ENCODE peak calls at places on chromosome 6, in ten cellular contexts. I is IMR-90, W is HCT116, U is A549, Q is upper lobe of left lung, Z is spleen, O is stomach, J is right lobe of liver, V is uterus, M is ovary. N is an unnamed sample. For H3K4me1, the result is how much of the 10 kb centered on the place peaks cover.

GRCh38 chr6:43634702-43635303 is 837 bp upstream of the MAD2L1BP start:
- DNase-seq in I (no peak), W (no peak), U (no peak), Q (no peak), Z (no peak), O (no peak), J (no peak), V (no peak), M (no peak), N (no peak)

GRCh38 chr6:56235245-56235644 is 12.1 kb downstream of the COL21A1 start:
- DNase-seq in I (peak), W (no peak), U (no peak), Q (no peak), Z (no peak), O (no peak), J (no peak), V (no peak), M (no peak), N (no peak)

GRCh38 chr6:133888931-133889556 is at the start of gene TCF21:
- DNase-seq in I (peak), W (no peak), U (no peak), Q (no peak), Z (no peak), O (peak), J (no peak), V (peak), M (peak), N (no peak)

GRCh38 chr6:82741996-82742385 is 323.6 kb downstream of the UBE3D start:
- DNase-seq in I (no peak), W (no peak), U (no peak), Q (no peak), Z (no peak), O (no peak), J (no peak), V (no peak), M (no peak), N (no peak)

GRCh38 chr6:116005508-116005855 is 55.2 kb downstream of the FRK start:
- DNase-seq in I (no peak), W (no peak), U (no peak), Q (no peak), Z (no peak), O (no peak), J (no peak), V (no peak), M (no peak), N (no peak)

GRCh38 chr6:2222275-2222842 is 23.0 kb downstream of the GMDS start:
- DNase-seq in I (no peak), W (no peak), U (no peak), Q (no peak), Z (no peak), O (no peak), J (no peak), V (no peak), M (no peak), N (no peak)

GRCh38 chr6:150006961-150007464 is 18.3 kb downstream of the RAET1L start:
- DNase-seq in I (peak), W (no peak), U (peak), Q (no peak), Z (peak), O (no peak), J (no peak), V (no peak), M (peak), N (no peak)

GRCh38 chr6:88165087-88165876 is 865 bp downstream of the CNR1 start:
- DNase-seq in I (no peak), W (no peak), U (no peak), Q (no peak), Z (no peak), O (no peak), J (no peak), V (no peak), M (no peak), N (no peak)

GRCh38 chr6:161048636-161049035 is 57.1 kb downstream of the MAP3K4 start:
- DNase-seq in I (peak), W (no peak), U (no peak), Q (no peak), Z (no peak), O (no peak), J (no peak), V (no peak), M (no peak), N (no peak)

GRCh38 chr6:79302341-79302740 is 67.9 kb upstream of the HMGN3 start:
- DNase-seq in I (no peak), W (peak), U (no peak), Q (no peak), Z (no peak), O (no peak), J (no peak), V (no peak), M (no peak), N (no peak)

GRCh38 chr6:38997128-38997761 is 51.3 kb upstream of the GLP1R start:
- DNase-seq in I (peak), W (no peak), U (peak), Q (no peak), Z (no peak), O (peak), J (no peak), V (no peak), M (no peak), N (no peak)

GRCh38 chr6:43096451-43097097 is 20.5 kb downstream of the PTK7 start:
- DNase-seq in I (peak), W (no peak), U (no peak), Q (peak), Z (peak), O (peak), J (no peak), V (peak), M (no peak), N (no peak)

GRCh38 chr6:169539176-169539897 is 162.5 kb downstream of the WDR27 start:
- DNase-seq in I (peak), W (no peak), U (no peak), Q (no peak), Z (no peak), O (no peak), J (no peak), V (no peak), M (no peak), N (no peak)

GRCh38 chr6:12592634-12593033 is 123.9 kb upstream of the PHACTR1 start:
- DNase-seq in I (no peak), W (no peak), U (peak), Q (no peak), Z (no peak), O (no peak), J (no peak), V (no peak), M (no peak), N (no peak)

GRCh38 chr6:112457891-112458290 is 110.8 kb downstream of the RFPL4B start:
- DNase-seq in I (no peak), W (no peak), U (no peak), Q (no peak), Z (no peak), O (no peak), J (no peak), V (no peak), M (no peak), N (no peak)

GRCh38 chr6:152118678-152119077 is 311.2 kb downstream of the ESR1 start:
- DNase-seq in I (no peak), W (no peak), U (peak), Q (no peak), Z (no peak), O (no peak), J (no peak), V (no peak), M (no peak), N (no peak)

GRCh38 chr6:133206942-133207341 is 34.2 kb upstream of the EYA4 start:
- DNase-seq in I (no peak), W (no peak), U (no peak), Q (no peak), Z (no peak), O (no peak), J (no peak), V (no peak), M (no peak), N (peak)

GRCh38 chr6:98179606-98180005 is 654.8 kb upstream of the POU3F2 start:
- DNase-seq in I (no peak), W (no peak), U (no peak), Q (peak), Z (no peak), O (no peak), J (no peak), V (no peak), M (no peak), N (no peak)

GRCh38 chr6:16812993-16813392 is 51.7 kb upstream of the ATXN1 start:
- DNase-seq in I (no peak), W (no peak), U (no peak), Q (no peak), Z (no peak), O (no peak), J (no peak), V (no peak), M (no peak), N (no peak)

GRCh38 chr6:49787176-49787575 is at the start of gene PGK2:
- DNase-seq in I (no peak), W (peak), U (peak), Q (no peak), Z (no peak), O (no peak), J (no peak), V (no peak), M (no peak), N (no peak)

GRCh38 chr6:149895702-149896310 is 2.1 kb downstream of the RAET1E start:
- DNase-seq in I (peak), W (peak), U (peak), Q (no peak), Z (peak), O (no peak), J (no peak), V (no peak), M (peak), N (peak)

GRCh38 chr6:164069352-164070022 is 655.0 kb downstream of the QKI start:
- DNase-seq in I (no peak), W (no peak), U (no peak), Q (peak), Z (no peak), O (no peak), J (no peak), V (no peak), M (peak), N (peak)

GRCh38 chr6:5004373-5005037 is 668 bp upstream of the RPP40 start:
- DNase-seq in I (no peak), W (no peak), U (no peak), Q (no peak), Z (no peak), O (no peak), J (no peak), V (no peak), M (no peak), N (no peak)

GRCh38 chr6:94636780-94637385 is 940.5 kb upstream of the MANEA start:
- DNase-seq in I (peak), W (peak), U (peak), Q (no peak), Z (no peak), O (no peak), J (no peak), V (no peak), M (no peak), N (no peak)

GRCh38 chr6:147078106-147078505 is 126.1 kb upstream of the STXBP5 start:
- DNase-seq in I (no peak), W (no peak), U (no peak), Q (no peak), Z (no peak), O (peak), J (no peak), V (no peak), M (no peak), N (no peak)

GRCh38 chr6:5672581-5673011 is 334.1 kb downstream of the NRN1 start:
- DNase-seq in I (peak), W (no peak), U (peak), Q (no peak), Z (no peak), O (no peak), J (no peak), V (peak), M (peak), N (peak)

GRCh38 chr6:13863699-13864155 is 49.4 kb upstream of the MCUR1 start:
- DNase-seq in I (no peak), W (no peak), U (no peak), Q (no peak), Z (no peak), O (no peak), J (no peak), V (no peak), M (no peak), N (no peak)

GRCh38 chr6:91097316-91097878 is 510.5 kb upstream of the MAP3K7 start:
- DNase-seq in I (no peak), W (no peak), U (no peak), Q (no peak), Z (no peak), O (no peak), J (no peak), V (peak), M (peak), N (no peak)

GRCh38 chr6:130708338-130708737 is 118.9 kb upstream of the SMLR1 start:
- DNase-seq in I (peak), W (no peak), U (peak), Q (no peak), Z (no peak), O (no peak), J (no peak), V (no peak), M (no peak), N (no peak)

GRCh38 chr6:144820270-144820669 is 535.1 kb downstream of the UTRN start:
- DNase-seq in I (peak), W (peak), U (no peak), Q (no peak), Z (no peak), O (no peak), J (no peak), V (no peak), M (no peak), N (no peak)

GRCh38 chr6:63493557-63493956 is 78.7 kb upstream of the LOC128125822 start:
- DNase-seq in I (no peak), W (peak), U (peak), Q (no peak), Z (no peak), O (no peak), J (no peak), V (no peak), M (no peak), N (no peak)

GRCh38 chr6:25414168-25414567 is 135.0 kb downstream of the CARMIL1 start:
- DNase-seq in I (no peak), W (no peak), U (no peak), Q (no peak), Z (no peak), O (no peak), J (no peak), V (no peak), M (no peak), N (no peak)

GRCh38 chr6:6915219-6915618 is 192.5 kb upstream of the RREB1 start:
- DNase-seq in I (no peak), W (no peak), U (peak), Q (no peak), Z (no peak), O (no peak), J (no peak), V (no peak), M (no peak), N (no peak)
- TF ChIP-seq CTCF in I (no peak), W (peak), U (no peak), Q (no peak), Z (no peak), O (no peak), J (no peak), V (no peak), M (no peak), N (no peak)

DNA sequence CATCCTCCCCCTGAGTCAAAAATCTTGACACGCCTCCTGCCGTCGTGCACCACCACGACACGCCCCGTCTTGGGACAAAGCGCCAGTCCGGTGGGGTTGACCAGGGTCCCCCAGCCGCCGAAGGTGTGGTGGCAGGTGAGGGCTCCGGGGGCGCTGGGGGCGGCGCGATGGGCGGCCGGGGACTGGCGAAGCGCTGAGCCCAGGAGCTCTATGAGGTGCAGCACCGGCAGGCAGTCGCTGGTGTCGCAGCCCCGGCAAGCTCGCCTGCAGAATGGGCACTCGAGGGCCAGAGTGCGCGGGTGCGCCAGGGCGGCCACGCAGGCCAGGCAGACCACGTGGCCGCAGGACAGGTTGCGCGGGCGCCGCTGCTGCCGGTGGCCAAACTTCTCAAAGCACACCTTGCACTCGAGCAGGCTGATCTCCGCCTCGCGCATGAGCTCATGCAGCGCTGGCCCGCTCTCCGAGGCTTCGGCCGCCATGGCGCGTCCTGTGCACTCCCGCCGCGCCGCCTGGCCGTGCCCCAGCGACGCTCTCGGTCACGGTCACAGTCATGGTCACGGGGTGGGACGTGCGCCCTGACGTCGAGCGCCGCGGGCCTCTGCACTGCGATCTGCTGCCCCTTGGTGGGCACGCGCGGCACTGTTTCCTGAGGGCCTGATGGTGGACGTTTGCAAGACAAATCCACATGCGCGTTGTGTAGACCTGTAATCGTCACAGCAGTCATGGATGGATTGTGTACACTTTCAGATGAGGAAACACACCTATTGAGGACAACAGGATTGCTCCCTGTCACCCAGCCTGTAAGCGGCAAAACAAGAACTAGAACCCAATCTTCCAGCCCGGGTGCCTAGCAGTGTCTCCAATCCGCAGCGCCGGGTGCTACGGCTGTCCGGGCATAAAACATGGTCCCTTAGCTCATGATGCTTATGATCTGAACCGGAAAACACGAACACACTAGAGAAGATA is at the start of gene NHLRC1:
- DNase-seq in I (peak), W (no peak), U (peak), Q (peak), Z (peak), O (peak), J (peak), V (peak), M (peak), N (peak)
- TF ChIP-seq POLR2A in I (no peak), W (no peak), U (peak), Q (no peak), Z (no peak), O (no peak), J (peak), V (peak), M (peak), N (peak)

GRCh38 chr6:157095569-157095968 is 227.8 kb downstream of the TMEM242 start:
- DNase-seq in I (no peak), W (no peak), U (no peak), Q (no peak), Z (no peak), O (no peak), J (no peak), V (no peak), M (no peak), N (no peak)
- H3K4me1 ChIP-seq in I (under half), W (under half), U (under half), Q (under half), Z (under half), O (half or more), J (under half), V (under half), M (under half), N (under half)

DNA sequence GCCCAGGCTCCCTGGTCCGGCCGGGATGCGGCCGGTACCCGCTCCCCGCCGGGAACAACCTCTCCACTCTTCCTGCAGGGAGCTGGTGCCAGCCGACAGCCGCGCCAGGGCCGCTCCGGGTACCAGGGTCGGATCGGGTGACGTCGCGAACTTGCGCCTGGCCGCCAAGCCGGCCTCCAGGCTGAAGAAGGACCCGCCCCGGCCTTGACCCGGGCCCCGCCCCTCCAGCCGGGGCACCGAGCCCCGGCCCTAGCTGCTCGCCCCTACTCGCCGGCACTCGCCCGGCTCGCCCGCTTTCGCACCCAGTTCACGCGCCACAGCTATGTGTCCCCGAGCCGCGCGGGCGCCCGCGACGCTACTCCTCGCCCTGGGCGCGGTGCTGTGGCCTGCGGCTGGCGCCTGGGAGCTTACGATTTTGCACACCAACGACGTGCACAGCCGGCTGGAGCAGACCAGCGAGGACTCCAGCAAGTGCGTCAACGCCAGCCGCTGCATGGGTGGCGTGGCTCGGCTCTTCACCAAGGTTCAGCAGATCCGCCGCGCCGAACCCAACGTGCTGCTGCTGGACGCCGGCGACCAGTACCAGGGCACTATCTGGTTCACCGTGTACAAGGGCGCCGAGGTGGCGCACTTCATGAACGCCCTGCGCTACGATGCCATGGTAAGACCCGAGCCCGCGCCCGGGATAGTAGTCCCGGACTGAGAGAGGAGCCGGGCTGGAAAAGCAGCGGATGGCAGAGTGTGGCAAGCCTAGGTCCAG is at the start of gene NT5E:
- DNase-seq in I (peak), W (no peak), U (peak), Q (peak), Z (peak), O (peak), J (peak), V (peak), M (peak), N (peak)
- TF ChIP-seq CTCF in I (no peak), W (no peak), U (no peak), Q (no peak), Z (no peak), O (no peak), J (no peak), V (peak), M (no peak), N (no peak)

DNA sequence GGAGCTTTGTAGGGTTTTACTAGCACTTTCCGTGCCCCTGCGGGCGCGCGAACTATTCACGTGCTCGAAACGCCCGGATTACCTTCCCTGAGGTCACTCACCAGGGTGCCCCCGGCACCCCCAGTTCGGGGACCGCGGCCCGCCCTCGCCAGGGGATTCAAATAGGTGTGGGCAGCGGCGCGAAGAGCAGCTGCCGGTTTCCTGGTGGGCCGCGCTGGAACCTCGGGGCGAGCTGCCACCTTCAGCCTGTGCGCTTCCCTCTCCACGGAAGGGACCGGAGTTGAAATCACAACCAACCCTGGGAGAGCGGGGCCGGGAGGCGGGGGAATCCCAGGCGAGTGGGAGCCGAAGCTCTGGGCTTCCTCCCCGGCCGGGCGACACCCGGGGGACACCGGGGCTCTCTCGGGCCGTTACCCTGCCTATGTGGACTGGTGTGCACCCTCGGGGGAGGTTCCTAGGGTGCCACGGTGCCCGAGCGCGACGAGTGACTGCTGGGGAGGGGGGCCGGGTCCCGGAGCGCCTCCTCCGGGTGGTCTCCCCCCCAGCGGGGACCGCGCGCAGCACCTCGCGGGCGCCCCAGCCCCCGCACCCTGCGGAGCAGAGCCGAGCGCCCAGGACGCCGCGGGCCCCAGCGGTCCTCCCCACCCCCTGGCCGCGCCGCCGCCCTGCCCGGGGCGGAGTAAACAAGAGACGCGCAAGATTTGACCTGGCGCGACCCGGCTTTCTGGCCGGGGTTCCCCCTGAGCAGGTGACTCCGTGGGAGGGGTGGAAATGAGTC is 2.1 kb upstream of the HIVEP2 start:
- DNase-seq in I (peak), W (no peak), U (peak), Q (peak), Z (peak), O (peak), J (peak), V (peak), M (peak), N (peak)
- TF ChIP-seq POLR2A in I (peak), W (peak), U (no peak), Q (no peak), Z (peak), O (no peak), J (peak), V (peak), M (peak), N (peak)